ENCODE peak calls at places on chromosomes 11 and 22, in nine cellular contexts. Y is MG63; V is adrenal gland; M is lower lobe of right lung; P is stomach; I is T-helper 1 cell; D is activated CD8-positive, alpha-beta memory T cell treated with anti-CD3 and anti-CD28 coated beads for 4 hours; A is stimulated activated CD4-positive, alpha-beta T cell treated with anti-CD3 and anti-CD28 coated beads, Interleukin-15, amount 100 ng/mL, for 24 hours; F is T follicular helper cell. S is an unnamed sample.

GRCh38 chr22:40326905-40327735 is 19.2 kb upstream of the ADSL start:
- DNase-seq in I (no peak), V (no peak), F (no peak), Y (peak; percentile 56), D (no peak), A (no peak), M (no peak), P (no peak), S (no peak)

GRCh38 chr11:4025957-4026324 is 68.7 kb upstream of the RRM1 start:
- DNase-seq in A (no peak), P (no peak), V (no peak), I (no peak), D (no peak), F (no peak), Y (no peak), M (no peak), S (no peak)

GRCh38 chr11:45145421-45146071 is 893 bp upstream of the PRDM11 start:
- DNase-seq in Y (no peak), F (no peak), I (no peak), V (peak; percentile 68), M (no peak), A (peak; percentile 30), P (peak; percentile 31), D (no peak), S (peak; percentile 58)

GRCh38 chr22:28647216-28647615 is 32.4 kb downstream of the TTC28 start:
- DNase-seq in V (no peak), P (no peak), I (no peak), F (no peak), A (no peak), M (no peak), Y (no peak), D (no peak), S (no peak)

GRCh38 chr11:126816655-126817054 is 183.9 kb downstream of the KIRREL3 start:
- DNase-seq in P (peak; percentile 27), I (no peak), M (no peak), D (no peak), F (no peak), Y (peak; percentile 9), V (no peak), A (no peak), S (no peak)

GRCh38 chr11:32326522-32326921 is 108.8 kb downstream of the WT1 start:
- DNase-seq in F (no peak), Y (no peak), V (no peak), A (no peak), P (no peak), M (no peak), D (no peak), I (no peak), S (no peak)

GRCh38 chr11:17597770-17598169 is 50.7 kb downstream of the OTOG start:
- DNase-seq in I (no peak), P (peak; percentile 24), M (no peak), A (no peak), F (no peak), D (no peak), Y (no peak), V (no peak), S (no peak)

GRCh38 chr22:32562396-32562795 is 87.8 kb downstream of the FBXO7 start:
- DNase-seq in P (no peak), A (no peak), F (no peak), Y (peak; percentile 48), M (no peak), V (no peak), I (no peak), D (no peak), S (peak; percentile 43)

GRCh38 chr11:46617451-46618314 is at the start of gene ATG13:
- DNase-seq in A (peak; percentile 86), M (peak; percentile 86), D (peak; percentile 64), P (peak; percentile 85), V (peak; percentile 79), Y (peak; percentile 76), I (peak; percentile 64), F (peak; percentile 78), S (peak; percentile 71)

GRCh38 chr11:77101043-77101537 is 1.6 kb upstream of the OMP start:
- DNase-seq in Y (no peak), D (no peak), P (no peak), A (peak; percentile 12), V (no peak), F (no peak), M (peak; percentile 5), I (no peak), S (no peak)

GRCh38 chr22:28772633-28773460 is at the start of gene CCDC117:
- DNase-seq in I (peak; percentile 84), M (peak; percentile 97), A (peak; percentile 96), D (peak; percentile 87), V (peak; percentile 99), Y (peak; percentile 95), F (peak; percentile 89), P (peak; percentile 94), S (peak; percentile 97)

GRCh38 chr11:124085583-124085982 is 29.7 kb upstream of the VWA5A start:
- DNase-seq in A (no peak), I (no peak), F (no peak), V (no peak), D (no peak), M (no peak), P (no peak), Y (peak; percentile 16), S (no peak)

GRCh38 chr11:72584293-72584921 is 89.8 kb downstream of the PDE2A start:
- DNase-seq in F (peak; percentile 22), A (peak; percentile 72), I (peak; percentile 27), M (peak; percentile 86), Y (no peak), V (peak; percentile 50), P (peak; percentile 48), D (peak; percentile 14), S (peak; percentile 69)

GRCh38 chr22:48779211-48779643 is 1048.4 kb downstream of the BRD1 start:
- DNase-seq in P (no peak), A (no peak), M (no peak), V (no peak), F (no peak), I (no peak), D (no peak), Y (no peak), S (no peak)

GRCh38 chr11:74749127-74749964 is 697 bp downstream of the RNF169 start:
- DNase-seq in I (peak; percentile 17), F (peak; percentile 16), A (peak; percentile 66), M (peak; percentile 79), V (peak; percentile 45), Y (peak; percentile 66), D (no peak), P (peak; percentile 54), S (peak; percentile 62)

GRCh38 chr22:23065069-23065451 is 5.3 kb upstream of the GNAZ start:
- DNase-seq in V (peak; percentile 2), D (no peak), A (no peak), M (peak; percentile 9), I (no peak), P (peak; percentile 13), F (no peak), Y (no peak), S (no peak)

GRCh38 chr22:22882033-22882717 is 5.4 kb upstream of the IGLL5 start:
- DNase-seq in M (no peak), P (no peak), Y (no peak), A (peak; percentile 51), I (no peak), D (no peak), V (no peak), F (no peak), S (no peak)

GRCh38 chr22:40524392-40525249 is 111.9 kb downstream of the MRTFA start:
- DNase-seq in F (no peak), A (no peak), Y (peak; percentile 48), P (no peak), D (no peak), I (no peak), V (no peak), M (no peak), S (no peak)

GRCh38 chr11:14980854-14981253 is 8.7 kb upstream of the CALCA start:
- DNase-seq in Y (peak; percentile 80), I (no peak), F (no peak), D (no peak), P (no peak), M (no peak), A (no peak), V (no peak), S (no peak)

GRCh38 chr11:68398870-68399865 is 61.4 kb upstream of the PPP6R3 start:
- DNase-seq in V (peak; percentile 50), M (no peak), Y (no peak), F (no peak), A (no peak), P (peak; percentile 43), I (no peak), D (no peak), S (peak; percentile 75)

GRCh38 chr11:1335811-1336761 is 26.7 kb upstream of the TOLLIP start:
- DNase-seq in D (no peak), V (peak; percentile 72), P (peak; percentile 57), I (peak; percentile 47), F (peak; percentile 52), A (peak; percentile 66), Y (peak; percentile 62), M (peak; percentile 79), S (peak; percentile 80)

GRCh38 chr22:49746065-49746464 is 81.6 kb downstream of the BRD1 start:
- DNase-seq in P (no peak), Y (no peak), F (no peak), M (no peak), A (no peak), V (no peak), I (no peak), D (no peak), S (no peak)

GRCh38 chr11:124867700-124868099 is 2.5 kb downstream of the ROBO3 start:
- DNase-seq in A (peak; percentile 40), I (no peak), F (no peak), M (no peak), P (no peak), V (no peak), D (no peak), Y (peak; percentile 37), S (no peak)

GRCh38 chr11:73241300-73241699 is 23.2 kb downstream of the P2RY2 start:
- DNase-seq in A (no peak), V (no peak), Y (no peak), M (no peak), I (no peak), D (no peak), F (no peak), P (no peak), S (no peak)

GRCh38 chr11:24093410-24093809 is 403.4 kb upstream of the LUZP2 start:
- DNase-seq in F (no peak), D (no peak), M (no peak), A (no peak), I (no peak), Y (peak; percentile 5), P (no peak), V (no peak), S (no peak)

GRCh38 chr22:39739338-39740027 is 154.1 kb downstream of the ENTHD1 start:
- DNase-seq in I (no peak), A (no peak), V (no peak), Y (no peak), M (no peak), D (no peak), F (no peak), P (no peak), S (no peak)

GRCh38 chr22:42340695-42341383 is 70.4 kb upstream of the TCF20 start:
- DNase-seq in D (no peak), I (no peak), F (no peak), A (no peak), P (no peak), V (no peak), M (no peak), Y (no peak), S (no peak)

GRCh38 chr11:37786214-37786755 is 1188.2 kb upstream of the RAG2 start:
- DNase-seq in A (no peak), M (no peak), Y (peak; percentile 3), P (no peak), V (no peak), D (no peak), F (no peak), I (no peak), S (no peak)

GRCh38 chr11:113555071-113555739 is 80.0 kb upstream of the DRD2 start:
- DNase-seq in A (no peak), V (no peak), I (no peak), F (no peak), D (no peak), P (no peak), Y (no peak), M (no peak), S (no peak)

GRCh38 chr11:114886644-114887259 is 208.4 kb downstream of the NXPE2 start:
- DNase-seq in P (no peak), I (no peak), A (no peak), Y (peak; percentile 11), M (no peak), F (no peak), V (no peak), D (no peak), S (no peak)

GRCh38 chr11:20467458-20468185 is 80.1 kb downstream of the PRMT3 start:
- DNase-seq in I (no peak), P (no peak), F (no peak), D (no peak), V (no peak), M (no peak), Y (no peak), A (no peak), S (no peak)

S was measured in left cardiac atrium.